ENCODE peak calls at places on chromosomes 13 and 19, in eight cellular contexts. I, Y, B, T, E, P, O and A are unnamed samples.

GRCh38 chr13:79987761-79988160 is 353.2 kb downstream of the SPRY2 start:
- DNase-seq in E (no peak), O (no peak), B (no peak), T (no peak), Y (no peak), P (no peak), I (no peak), A (no peak)

GRCh38 chr19:5588441-5588840 is 20.7 kb upstream of the TINCR start:
- DNase-seq in P (no peak), O (no peak), E (no peak), I (no peak), B (no peak), T (no peak), Y (no peak), A (no peak)

GRCh38 chr19:14114854-14115253 is 2.7 kb downstream of the PRKACA start:
- DNase-seq in O (no peak), Y (no peak), P (no peak), I (peak; percentile 71), B (no peak), T (peak; percentile 67), E (no peak), A (no peak)

GRCh38 chr13:91329736-91330135 is 17.8 kb upstream of the MIR17HG start:
- DNase-seq in Y (no peak), I (no peak), E (no peak), P (no peak), T (no peak), B (no peak), O (no peak), A (no peak)

GRCh38 chr13:101673360-101674105 is 221.1 kb downstream of the ITGBL1 start:
- DNase-seq in T (no peak), Y (no peak), O (no peak), E (no peak), B (no peak), I (no peak), P (no peak), A (no peak)

GRCh38 chr13:78383899-78384298 is 219.5 kb downstream of the POU4F1 start:
- DNase-seq in I (no peak), O (no peak), E (no peak), Y (no peak), P (no peak), T (no peak), B (no peak), A (no peak)

GRCh38 chr19:23222998-23223652 is 27.1 kb downstream of the ZNF724 start:
- DNase-seq in B (peak; percentile 0), Y (no peak), T (no peak), O (no peak), I (no peak), E (no peak), P (no peak), A (no peak)

GRCh38 chr19:16112778-16113177 is 1.1 kb downstream of the RAB8A start:
- DNase-seq in I (no peak), P (no peak), Y (no peak), O (no peak), E (no peak), T (no peak), B (no peak), A (no peak)

GRCh38 chr13:112616586-112617381 is 28.8 kb upstream of the TUBGCP3 start:
- DNase-seq in B (peak; percentile 35), I (no peak), P (no peak), Y (peak; percentile 55), E (no peak), O (peak; percentile 53), T (peak; percentile 39), A (no peak)

GRCh38 chr19:15402411-15403150 is 16.2 kb downstream of the AKAP8L start:
- DNase-seq in E (no peak), O (no peak), P (no peak), T (no peak), Y (no peak), I (no peak), B (no peak), A (no peak)

GRCh38 chr13:106762711-106763110 is 194.8 kb upstream of the ARGLU1 start:
- DNase-seq in T (no peak), P (no peak), Y (no peak), E (no peak), O (no peak), I (no peak), B (no peak), A (no peak)

GRCh38 chr19:15223649-15224371 is 8.4 kb downstream of the EPHX3 start:
- DNase-seq in T (no peak), P (no peak), I (no peak), O (no peak), E (no peak), B (no peak), Y (no peak), A (no peak)

GRCh38 chr19:12954150-12954962 is 2.7 kb downstream of the GADD45GIP1 start:
- DNase-seq in B (no peak), E (no peak), O (no peak), P (no peak), T (no peak), Y (no peak), I (no peak), A (no peak)
- TF ChIP-seq POLR2AphosphoS5 in B (peak; percentile 6), E (peak; percentile 3), O (no peak), P (no peak), T (no peak), Y (no peak), I (no peak), A (no peak)

GRCh38 chr19:474126-475078 is 13.6 kb upstream of the SHC2 start:
- DNase-seq in I (no peak), P (no peak), T (peak; percentile 29), Y (no peak), O (no peak), B (no peak), E (no peak), A (no peak)
- H3K4me1 ChIP-seq in I (no peaks in the 10 kb centered on the region), P (no peaks in the 10 kb centered on the region), T (peaks cover 8% of the 10 kb centered on the region), Y (peaks cover 5% of the 10 kb centered on the region), O (no peaks in the 10 kb centered on the region), B (no peaks in the 10 kb centered on the region), E (no peaks in the 10 kb centered on the region), A (no peaks in the 10 kb centered on the region)

GRCh38 chr19:47272448-47273312 is 2.0 kb upstream of the INAFM1 start:
- DNase-seq in O (no peak), B (no peak), E (no peak), P (no peak), I (peak; percentile 64), T (no peak), Y (no peak), A (peak; percentile 65)
- TF ChIP-seq CTCF in O (no peak), B (no peak), E (no peak), P (peak; percentile 11), I (peak; percentile 22), T (peak; percentile 17), Y (peak; percentile 17), A (no peak)

DNA sequence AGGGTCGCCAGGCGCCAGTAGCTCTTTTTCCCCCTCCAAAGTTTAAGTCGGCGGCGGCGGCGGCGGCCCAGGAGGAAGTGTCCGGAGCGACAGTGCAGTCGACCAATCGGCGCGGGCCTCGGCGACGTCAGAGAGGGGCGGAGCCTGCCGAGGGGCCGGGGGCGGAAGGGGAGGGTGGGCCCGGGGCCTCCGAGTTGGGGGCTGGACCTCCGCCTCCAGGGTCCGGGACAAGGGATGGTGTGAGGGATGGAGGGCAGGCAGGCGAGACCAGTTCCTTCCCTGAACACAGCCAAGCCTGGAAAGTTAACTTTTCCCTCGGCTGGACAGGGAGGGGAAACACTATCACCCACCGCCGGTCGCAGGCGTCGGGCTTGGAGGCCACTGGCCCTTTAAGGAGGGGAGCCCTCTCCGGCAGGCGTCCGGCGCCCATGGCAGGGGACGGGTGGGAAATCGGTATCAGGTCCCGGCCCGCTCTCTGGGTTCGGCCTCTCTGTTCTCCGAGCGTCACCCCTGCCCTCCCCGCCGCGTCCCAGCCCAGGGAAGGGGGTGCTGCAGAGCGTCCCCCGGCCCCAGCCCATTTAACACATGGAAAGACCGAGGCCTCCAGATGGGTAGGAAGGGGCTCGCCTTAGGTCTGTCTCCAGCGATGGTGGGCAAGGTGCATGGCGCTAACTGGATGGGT is at the start of gene PRKD2:
- DNase-seq in T (peak; percentile 91), Y (no peak), B (peak; percentile 57), I (peak; percentile 94), P (peak; percentile 96), E (no peak), O (peak; percentile 84), A (peak; percentile 86)
- TF ChIP-seq POLR2AphosphoS5 in T (peak; percentile 74), Y (peak; percentile 56), B (peak; percentile 39), I (peak; percentile 48), P (no peak), E (peak; percentile 73), O (peak; percentile 75), A (peak; percentile 71)

GRCh38 chr19:58349590-58349989 is 3.7 kb downstream of the A1BG start:
- DNase-seq in I (no peak), O (no peak), Y (no peak), B (no peak), P (no peak), T (no peak), E (no peak), A (no peak)
- H3K4me1 ChIP-seq in I (peaks cover 5% of the 10 kb centered on the region), O (peaks cover 5% of the 10 kb centered on the region), Y (no peaks in the 10 kb centered on the region), B (peaks cover 43% of the 10 kb centered on the region), P (peaks cover 21% of the 10 kb centered on the region), T (peaks cover 20% of the 10 kb centered on the region), E (peaks cover 3% of the 10 kb centered on the region), A (no peaks in the 10 kb centered on the region)

DNA sequence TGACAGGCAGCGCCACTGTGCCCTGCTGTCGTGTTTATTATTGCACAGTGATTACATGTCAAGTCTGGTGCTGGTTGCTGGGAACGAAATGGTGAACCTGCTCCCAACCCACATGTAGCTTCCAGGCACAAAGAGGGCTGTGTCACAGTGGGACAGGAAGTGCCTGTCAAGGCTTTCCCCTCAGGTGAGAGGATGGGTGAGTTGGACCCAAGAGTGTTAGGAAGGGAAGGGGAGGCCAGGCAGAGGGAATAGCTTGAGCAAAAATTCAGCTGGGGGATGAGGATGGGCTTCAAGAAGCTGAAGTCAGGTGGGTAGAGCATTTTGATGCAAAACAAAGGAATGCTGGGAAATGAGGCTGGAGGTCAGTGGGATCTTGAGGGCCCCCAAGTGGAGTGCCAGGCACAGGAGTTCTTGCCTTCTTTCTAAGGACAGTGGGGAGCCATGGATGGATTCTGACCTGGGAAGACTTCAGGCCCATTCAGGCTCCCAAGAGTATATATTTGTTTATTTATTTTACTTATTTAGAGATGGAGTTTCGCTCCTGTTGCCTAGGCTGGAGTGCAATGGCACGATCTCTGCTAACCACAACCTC is 8.5 kb upstream of the QTRT1 start:
- DNase-seq in P (no peak), I (no peak), E (no peak), O (no peak), T (no peak), Y (no peak), B (no peak), A (no peak)
- TF ChIP-seq CTCF in P (no peak), I (no peak), E (no peak), O (no peak), T (no peak), Y (no peak), B (no peak), A (no peak)

GRCh38 chr19:30047355-30047895 is 105.4 kb downstream of the URI1 start:
- DNase-seq in I (peak; percentile 22), B (no peak), P (no peak), O (no peak), Y (no peak), E (no peak), T (no peak), A (no peak)
- TF ChIP-seq POLR2AphosphoS5 in I (no peak), B (no peak), P (no peak), O (no peak), Y (no peak), E (no peak), T (no peak), A (no peak)